ENCODE peak calls at places on chromosomes 13 and 19, in seven cellular contexts. E is GM12892, I is K562, W is HepG2, J is SK-N-SH, A is H1, M is GM12878. L is an unnamed sample.
A peak's percentile ranks its signal among the peaks of the same experiment; 100 is the strongest.

GRCh38 chr19:11482384-11483050 is 1.7 kb upstream of the ELAVL3 start:
- DNase-seq in E (peak; percentile 98), I (peak; percentile 91), M (peak; percentile 50), W (peak; percentile 45), J (peak; percentile 97), A (peak; percentile 95), L (peak; percentile 98)

GRCh38 chr13:36552334-36552733 is 120.0 kb downstream of the CCNA1 start:
- DNase-seq in A (no peak), M (no peak), J (no peak), E (no peak), I (no peak), W (no peak), L (no peak)

GRCh38 chr13:37534181-37534580 is 64.4 kb downstream of the POSTN start:
- DNase-seq in E (no peak), A (no peak), J (no peak), M (no peak), W (no peak), I (no peak), L (no peak)

GRCh38 chr19:10593820-10594637 is 6.9 kb upstream of the AP1M2 start:
- DNase-seq in E (no peak), W (no peak), J (no peak), M (peak; percentile 72), A (no peak), I (no peak), L (no peak)

GRCh38 chr13:85503797-85504196 is 295.4 kb downstream of the SLITRK6 start:
- DNase-seq in M (no peak), I (no peak), E (no peak), W (no peak), J (no peak), A (no peak), L (no peak)

GRCh38 chr19:48471836-48472235 is 2.7 kb downstream of the CYTH2 start:
- DNase-seq in J (no peak), E (no peak), A (no peak), I (no peak), W (no peak), M (no peak), L (no peak)

GRCh38 chr13:27264181-27264580 is 6.4 kb upstream of the RASL11A start:
- DNase-seq in J (peak; percentile 30), I (no peak), E (no peak), M (no peak), A (no peak), W (no peak), L (no peak)

GRCh38 chr19:51354742-51355148 is 11.4 kb downstream of the ETFB start:
- DNase-seq in W (peak; percentile 99), A (peak; percentile 55), I (no peak), J (peak; percentile 53), M (no peak), E (no peak), L (no peak)

GRCh38 chr19:34481861-34482379 is 362 bp downstream of the WTIP start:
- DNase-seq in W (no peak), E (no peak), M (no peak), A (peak; percentile 63), J (peak; percentile 77), I (no peak), L (no peak)

GRCh38 chr13:113209880-113210421 is 538 bp downstream of the CUL4A start:
- DNase-seq in I (no peak), A (peak; percentile 76), W (peak; percentile 32), J (peak; percentile 75), M (no peak), E (peak; percentile 41), L (peak; percentile 37)
- TF ChIP-seq TAF1 in I (peak; percentile 17), A (no peak), W (no peak), J (no peak), M (no peak), E (no peak), L (no peak)

DNA sequence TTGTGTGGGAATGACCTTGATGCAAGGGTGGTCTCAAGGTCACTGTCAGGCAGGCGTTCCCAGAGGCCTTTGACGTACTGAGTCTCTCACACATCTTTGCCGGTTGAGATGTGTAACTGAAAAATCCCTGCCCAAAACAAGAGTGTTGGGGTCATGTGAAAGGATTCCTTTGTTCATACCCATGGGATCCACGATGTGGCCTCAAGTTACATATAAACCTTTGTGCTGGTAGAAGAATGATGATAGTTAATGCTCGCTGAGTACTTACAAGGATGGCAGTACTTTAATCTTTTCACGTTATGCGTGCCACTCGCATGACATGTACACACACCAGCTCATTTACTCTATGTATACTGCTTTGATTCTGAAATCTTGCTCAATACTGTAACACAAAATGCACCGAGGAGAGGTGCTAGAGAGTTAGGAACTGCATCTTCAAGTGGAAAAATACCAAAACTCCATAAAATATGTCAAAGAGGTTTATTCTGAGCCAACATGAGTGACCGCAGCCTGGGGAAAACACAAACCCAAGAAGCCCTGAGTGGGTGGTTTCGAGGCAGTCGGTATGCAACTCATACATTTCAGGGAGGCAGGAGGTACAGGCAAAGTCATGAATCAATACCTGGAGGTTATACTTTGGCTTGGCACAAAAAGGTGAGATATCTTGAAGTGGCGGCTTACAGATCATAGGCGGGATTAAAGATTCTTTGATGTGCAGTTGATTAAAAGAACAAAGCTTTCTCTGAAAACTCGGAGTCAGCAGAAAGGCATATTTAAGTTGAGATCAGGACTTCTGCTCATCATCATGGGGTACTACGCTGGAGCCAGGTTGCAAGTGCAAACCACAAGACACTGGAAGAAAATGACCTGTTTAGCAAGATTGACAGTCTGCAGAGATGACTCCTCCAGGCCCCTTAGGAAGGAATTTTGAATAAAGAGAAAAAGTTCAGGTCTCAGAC is 87.3 kb upstream of the ARHGEF7 start:
- DNase-seq in M (no peak), J (no peak), I (no peak), A (peak; percentile 28), W (peak; percentile 6), E (no peak), L (no peak)
- TF ChIP-seq TAF1 in M (no peak), J (no peak), I (no peak), A (no peak), W (no peak), E (no peak), L (no peak)

GRCh38 chr13:84192125-84192524 is 309.9 kb upstream of the SLITRK1 start:
- DNase-seq in E (no peak), I (no peak), W (no peak), M (no peak), A (no peak), J (no peak), L (no peak)
- TF ChIP-seq TAF1 in E (no peak), I (no peak), W (no peak), M (no peak), A (no peak), J (no peak), L (no peak)

GRCh38 chr19:35955881-35956634 is 19.9 kb downstream of the LRFN3 start:
- DNase-seq in W (no peak), A (no peak), E (no peak), I (no peak), J (no peak), M (no peak), L (no peak)

GRCh38 chr19:35958660-35959039 is 22.5 kb downstream of the LRFN3 start:
- DNase-seq in W (no peak), J (no peak), I (no peak), A (no peak), M (no peak), E (no peak), L (no peak)

GRCh38 chr19:35959968-35960320 is 23.8 kb downstream of the LRFN3 start:
- DNase-seq in A (peak; percentile 65), E (no peak), W (no peak), M (no peak), J (no peak), I (no peak), L (no peak)

GRCh38 chr19:35960432-35960972 is 24.3 kb downstream of the LRFN3 start:
- DNase-seq in J (no peak), W (no peak), E (no peak), A (no peak), M (no peak), I (no peak), L (no peak)

GRCh38 chr19:35959040-35959967 is 23.1 kb downstream of the LRFN3 start:
- DNase-seq in A (peak; percentile 58), E (peak; percentile 55), J (peak; percentile 63), I (peak; percentile 54), W (no peak), M (no peak), L (peak; percentile 53)
- TF ChIP-seq TAF1 in A (no peak), E (no peak), J (no peak), I (no peak), W (no peak), M (no peak), L (no peak)

GRCh38 chr19:16375936-16376185 is 51.2 kb downstream of the KLF2 start:
- DNase-seq in E (no peak), W (no peak), J (no peak), M (no peak), I (no peak), A (no peak), L (no peak)

GRCh38 chr19:16376649-16377048 is 52.0 kb downstream of the KLF2 start:
- DNase-seq in E (no peak), I (peak; percentile 40), M (no peak), A (peak; percentile 86), J (peak; percentile 59), W (no peak), L (no peak)

GRCh38 chr19:16375157-16375935 is 50.7 kb downstream of the KLF2 start:
- DNase-seq in I (no peak), M (no peak), J (no peak), W (no peak), E (no peak), A (no peak), L (no peak)

GRCh38 chr19:16377521-16377920 is 52.9 kb downstream of the KLF2 start:
- DNase-seq in M (no peak), W (no peak), I (no peak), J (no peak), E (no peak), A (no peak), L (no peak)

GRCh38 chr19:16376241-16376640 is 51.6 kb downstream of the KLF2 start:
- DNase-seq in I (no peak), M (no peak), W (no peak), E (no peak), J (no peak), A (no peak), L (no peak)
- TF ChIP-seq TAF1 in I (no peak), M (no peak), W (no peak), E (no peak), J (no peak), A (no peak), L (no peak)

GRCh38 chr13:80923907-80924306 is 583.0 kb upstream of the SPRY2 start:
- DNase-seq in W (no peak), M (no peak), J (peak; percentile 3), E (no peak), I (no peak), A (no peak), L (no peak)
- TF ChIP-seq TAF1 in W (no peak), M (no peak), J (no peak), E (no peak), I (no peak), A (no peak), L (no peak)